ENCODE peak calls at places on chromosomes 5 and 9, in ten cellular contexts. J is epithelial cell of proximal tubule; H is activated naive CD4-positive, alpha-beta T cell; I is mucosa of descending colon; L is GM10248; C is H4; M is posterior cingulate gyrus; D is HuH-7; X is colonic mucosa; A is stimulated activated CD8-positive, alpha-beta memory T cell treated with anti-CD3 and anti-CD28 coated beads, Interleukin-2, amount 100 ng/mL, for 48 hours. K is an unnamed sample.
A peak's percentile ranks its signal among the peaks of the same experiment; 100 is the strongest.

GRCh38 chr5:79109527-79110492 is 1.8 kb upstream of the BHMT start:
- DNase-seq in I (peak; percentile 51), M (no peak), C (no peak), J (no peak), A (no peak), L (peak; percentile 59), H (no peak), X (peak; percentile 27), D (peak; percentile 61), K (no peak)

GRCh38 chr5:30991462-30991861 is 202.0 kb upstream of the CDH6 start:
- DNase-seq in I (no peak), H (no peak), L (no peak), J (no peak), M (no peak), C (no peak), X (no peak), D (no peak), A (no peak), K (no peak)

GRCh38 chr9:88052446-88052845 is 78.1 kb upstream of the CDK20 start:
- DNase-seq in A (no peak), H (no peak), C (no peak), L (no peak), D (no peak), X (no peak), J (no peak), I (no peak), M (no peak), K (no peak)

GRCh38 chr5:123181394-123181801 is 92.4 kb downstream of the PRDM6 start:
- DNase-seq in H (no peak), I (no peak), X (no peak), M (no peak), A (no peak), C (no peak), J (peak; percentile 57), D (no peak), L (no peak), K (no peak)

GRCh38 chr5:168152660-168153059 is 138.8 kb upstream of the WWC1 start:
- DNase-seq in X (no peak), C (peak; percentile 52), D (no peak), M (no peak), L (no peak), J (no peak), H (no peak), I (no peak), A (no peak), K (no peak)

GRCh38 chr9:92438900-92439526 is 14.7 kb upstream of the OMD start:
- DNase-seq in I (no peak), A (no peak), L (no peak), C (no peak), X (no peak), J (no peak), M (no peak), D (no peak), H (no peak), K (no peak)

GRCh38 chr9:70947086-70947485 is 174.3 kb downstream of the TRPM3 start:
- DNase-seq in M (no peak), D (no peak), J (no peak), X (no peak), A (no peak), I (no peak), C (peak; percentile 7), L (no peak), H (no peak), K (no peak)

GRCh38 chr9:133184971-133185370 is 21.3 kb upstream of the GBGT1 start:
- DNase-seq in M (no peak), X (peak; percentile 55), C (peak; percentile 83), I (peak; percentile 56), J (peak; percentile 18), D (peak; percentile 49), A (peak; percentile 14), H (no peak), L (peak; percentile 39), K (no peak)

GRCh38 chr9:70517926-70518325 is 103.5 kb upstream of the KLF9 start:
- DNase-seq in X (no peak), M (no peak), D (no peak), I (no peak), C (no peak), A (no peak), H (no peak), L (no peak), J (no peak), K (no peak)

GRCh38 chr9:19470567-19470966 is 61.8 kb downstream of the ACER2 start:
- DNase-seq in I (no peak), A (no peak), D (no peak), M (no peak), L (no peak), J (no peak), X (no peak), C (no peak), H (no peak), K (no peak)

GRCh38 chr9:113645224-113645971 is 181.9 kb downstream of the RGS3 start:
- DNase-seq in J (no peak), H (no peak), C (no peak), M (no peak), I (no peak), L (no peak), D (no peak), X (no peak), A (no peak), K (no peak)

GRCh38 chr5:56415356-56415765 is 182.2 kb upstream of the ANKRD55 start:
- DNase-seq in I (peak; percentile 55), X (peak; percentile 41), M (peak; percentile 12), C (peak; percentile 58), A (no peak), L (peak; percentile 61), H (no peak), D (no peak), J (no peak), K (peak; percentile 74)

GRCh38 chr5:154575869-154576806 is 98.1 kb upstream of the HAND1 start:
- DNase-seq in D (no peak), C (no peak), A (no peak), J (no peak), X (no peak), L (peak; percentile 76), M (no peak), H (no peak), I (no peak), K (no peak)

K was measured in lower lobe of right lung.